ENCODE peak calls at places on chromosome 7, in seven cellular contexts. X, T, L, A, J, C and Z are unnamed samples.
A peak's percentile ranks its signal among the peaks of the same experiment; 100 is the strongest.

GRCh38 chr7:28432105-28432504 is 19.8 kb downstream of the CREB5 start:
- ATAC-seq in T (no peak), X (no peak), L (no peak), J (no peak), A (no peak), C (no peak), Z (peak; percentile 90)

GRCh38 chr7:44229546-44230105 is 28.8 kb downstream of the YKT6 start:
- ATAC-seq in X (no peak), J (peak; percentile 4), A (no peak), L (no peak), T (no peak), C (peak; percentile 13), Z (no peak)

GRCh38 chr7:151711435-151711872 is 165.5 kb downstream of the PRKAG2 start:
- ATAC-seq in T (no peak), C (no peak), A (no peak), X (no peak), L (no peak), J (no peak), Z (no peak)

GRCh38 chr7:101998029-101998903 is 180.8 kb downstream of the CUX1 start:
- ATAC-seq in L (peak; percentile 19), A (peak; percentile 11), X (no peak), T (no peak), C (peak; percentile 45), J (no peak), Z (no peak)

GRCh38 chr7:94397721-94398120 is 3.0 kb downstream of the COL1A2 start:
- ATAC-seq in C (no peak), X (no peak), J (no peak), L (no peak), A (no peak), T (no peak), Z (no peak)

GRCh38 chr7:18597759-18598158 is 102.2 kb downstream of the HDAC9 start:
- ATAC-seq in T (no peak), C (no peak), L (no peak), A (no peak), J (no peak), X (peak; percentile 27), Z (no peak)

GRCh38 chr7:137626469-137627067 is 220.2 kb downstream of the DGKI start:
- ATAC-seq in L (peak; percentile 79), A (peak; percentile 34), C (peak; percentile 86), X (peak; percentile 96), J (peak; percentile 92), T (peak; percentile 92), Z (no peak)

GRCh38 chr7:98223351-98223897 is 12.2 kb downstream of the BHLHA15 start:
- ATAC-seq in C (peak; percentile 15), X (no peak), A (no peak), T (no peak), L (no peak), J (no peak), Z (no peak)

GRCh38 chr7:133060016-133060415 is 21.9 kb downstream of the CHCHD3 start:
- ATAC-seq in X (no peak), A (no peak), C (no peak), L (peak; percentile 54), T (peak; percentile 35), J (peak; percentile 64), Z (no peak)

GRCh38 chr7:35988105-35988504 is 164.9 kb upstream of the EEPD1 start:
- ATAC-seq in A (no peak), T (no peak), C (no peak), L (peak; percentile 77), J (no peak), X (no peak), Z (no peak)

GRCh38 chr7:116726149-116726548 is 54.2 kb downstream of the MET start:
- ATAC-seq in J (no peak), L (peak; percentile 36), A (no peak), C (no peak), X (no peak), T (no peak), Z (no peak)

GRCh38 chr7:79217468-79217867 is 236.0 kb downstream of the MAGI2 start:
- ATAC-seq in J (peak; percentile 89), L (peak; percentile 92), C (no peak), X (peak; percentile 96), A (no peak), T (no peak), Z (no peak)

GRCh38 chr7:906776-907157 is 30.4 kb downstream of the GET4 start:
- ATAC-seq in A (no peak), J (no peak), L (no peak), C (peak; percentile 7), X (no peak), T (no peak), Z (no peak)

GRCh38 chr7:127887096-127887495 is 144.1 kb downstream of the LRRC4 start:
- ATAC-seq in C (no peak), J (no peak), A (no peak), X (no peak), L (no peak), T (no peak), Z (no peak)

GRCh38 chr7:150978136-150978789 is at the start of gene KCNH2:
- ATAC-seq in A (no peak), T (no peak), X (peak; percentile 69), C (peak; percentile 20), J (peak; percentile 10), L (no peak), Z (peak; percentile 35)

GRCh38 chr7:30504347-30505173 is at the start of gene GGCT:
- ATAC-seq in X (peak; percentile 98), T (peak; percentile 97), C (peak; percentile 98), A (peak; percentile 99), J (peak; percentile 98), L (peak; percentile 98), Z (peak; percentile 99)
- TF ChIP-seq POLR2A in X (peak; percentile 86), T (peak; percentile 91), C (peak; percentile 82), A (peak; percentile 70), J (peak; percentile 94), L (peak; percentile 79), Z (peak; percentile 61)

GRCh38 chr7:55258631-55259030 is 106.5 kb upstream of the LANCL2 start:
- ATAC-seq in J (no peak), A (no peak), T (no peak), L (no peak), X (no peak), C (no peak), Z (no peak)

GRCh38 chr7:55253188-55253587 is 111.9 kb upstream of the LANCL2 start:
- ATAC-seq in L (no peak), C (no peak), A (no peak), J (no peak), T (no peak), X (no peak), Z (no peak)

GRCh38 chr7:55254596-55255500 is 110.3 kb upstream of the LANCL2 start:
- ATAC-seq in J (peak; percentile 94), T (peak; percentile 91), C (peak; percentile 95), X (peak; percentile 88), L (peak; percentile 90), A (peak; percentile 93), Z (peak; percentile 94)

GRCh38 chr7:55254242-55254595 is 110.9 kb upstream of the LANCL2 start:
- ATAC-seq in J (peak; percentile 4), X (no peak), L (peak; percentile 15), C (no peak), T (no peak), A (peak; percentile 5), Z (no peak)

GRCh38 chr7:55255501-55256445 is 109.4 kb upstream of the LANCL2 start:
- ATAC-seq in A (peak; percentile 93), T (peak; percentile 96), X (peak; percentile 89), C (peak; percentile 91), J (peak; percentile 91), L (peak; percentile 93), Z (peak; percentile 90)
- TF ChIP-seq POLR2A in A (no peak), T (no peak), X (no peak), C (no peak), J (no peak), L (no peak), Z (no peak)

GRCh38 chr7:77553123-77553522 is 16.0 kb downstream of the PTPN12 start:
- ATAC-seq in A (no peak), J (no peak), C (no peak), T (no peak), L (no peak), X (no peak), Z (no peak)

GRCh38 chr7:77561354-77561753 is 24.3 kb downstream of the PTPN12 start:
- ATAC-seq in L (no peak), A (no peak), J (no peak), T (peak; percentile 89), C (no peak), X (no peak), Z (no peak)

GRCh38 chr7:77563275-77563674 is 26.2 kb downstream of the PTPN12 start:
- ATAC-seq in J (no peak), T (no peak), L (no peak), C (no peak), X (no peak), A (no peak), Z (no peak)

GRCh38 chr7:77558598-77558997 is 21.5 kb downstream of the PTPN12 start:
- ATAC-seq in X (no peak), T (peak; percentile 31), C (no peak), L (peak; percentile 14), A (no peak), J (no peak), Z (no peak)
- TF ChIP-seq POLR2A in X (no peak), T (no peak), C (no peak), L (no peak), A (no peak), J (no peak), Z (no peak)

GRCh38 chr7:20217193-20217948 is at the start of gene MACC1:
- ATAC-seq in X (no peak), L (peak; percentile 60), C (no peak), T (peak; percentile 61), A (peak; percentile 92), J (no peak), Z (no peak)

GRCh38 chr7:20216637-20217036 is 547 bp downstream of the MACC1 start:
- ATAC-seq in X (no peak), J (no peak), C (no peak), T (no peak), L (no peak), A (no peak), Z (no peak)

GRCh38 chr7:20214132-20214531 is 3.1 kb downstream of the MACC1 start:
- ATAC-seq in A (no peak), C (no peak), L (no peak), X (no peak), T (no peak), J (no peak), Z (no peak)

GRCh38 chr7:20213378-20213777 is 3.8 kb downstream of the MACC1 start:
- ATAC-seq in X (no peak), T (no peak), L (no peak), J (no peak), C (no peak), A (no peak), Z (no peak)

DNA sequence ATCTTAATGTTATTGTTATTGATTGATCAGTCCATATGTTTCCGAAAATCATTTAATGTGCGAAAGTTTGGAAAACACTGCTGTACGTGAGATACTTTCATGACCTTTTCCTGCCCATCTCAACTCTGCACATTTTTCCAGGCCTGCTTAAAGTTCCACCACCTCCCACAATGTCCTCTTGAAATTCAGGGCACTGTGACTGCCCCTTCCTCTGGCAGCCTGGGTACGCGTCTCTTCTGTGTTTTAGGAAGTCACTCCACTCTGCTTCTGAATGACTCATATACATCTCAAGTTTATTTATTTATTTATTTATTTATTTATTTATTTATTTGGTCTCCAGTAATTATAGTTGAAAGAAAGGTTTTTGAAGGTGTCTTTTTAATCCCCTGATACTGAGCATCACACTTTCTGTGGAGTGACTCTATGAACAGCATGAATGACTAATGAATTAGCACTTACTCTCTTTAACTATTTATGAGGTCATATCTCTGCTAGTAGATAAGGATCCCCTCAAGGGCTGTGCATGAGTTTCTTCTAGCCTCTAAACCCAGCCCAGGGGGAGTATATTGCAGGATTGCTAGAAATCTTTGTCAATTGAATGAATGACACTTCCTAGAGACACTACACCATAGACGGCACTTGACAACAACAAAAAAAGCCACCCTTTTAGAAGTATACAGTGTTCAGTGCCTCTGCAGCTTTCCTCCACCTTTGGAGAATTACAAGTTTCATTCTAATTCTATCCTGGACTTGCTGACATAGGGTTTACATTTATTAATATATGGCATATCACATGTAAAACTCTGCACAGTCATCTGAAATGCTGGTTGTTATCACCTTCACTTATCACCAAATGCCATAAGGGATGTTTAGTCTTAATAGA is 2.2 kb downstream of the MACC1 start:
- ATAC-seq in C (no peak), J (no peak), T (peak; percentile 17), X (no peak), A (no peak), L (no peak), Z (no peak)
- TF ChIP-seq POLR2A in C (no peak), J (no peak), T (no peak), X (no peak), A (no peak), L (no peak), Z (no peak)